ENCODE peak calls at places on chromosomes 7 and 10, in five cellular contexts. U is gastrocnemius medialis, A is lung, G is heart right ventricle, Q is colonic mucosa. Z is an unnamed sample. For H3K4me1, the result is how much of the 10 kb centered on the place peaks cover.

GRCh38 chr7:135653285-135654080 is 8.8 kb upstream of the STMP1 start:
- DNase-seq in U (no peak), A (no peak), Q (no peak), G (no peak), Z (no peak)

GRCh38 chr10:92691591-92692084 is 1.9 kb downstream of the HHEX start:
- DNase-seq in A (peak), Q (peak), U (peak), G (peak), Z (no peak)

GRCh38 chr10:116097239-116097751 is 175.7 kb downstream of the GFRA1 start:
- DNase-seq in Q (no peak), U (no peak), A (no peak), G (no peak), Z (no peak)

GRCh38 chr7:142939226-142939910 is at the start of gene LLCFC1:
- DNase-seq in U (no peak), G (no peak), Q (no peak), A (no peak), Z (no peak)

GRCh38 chr7:143362126-143362961 is at the start of gene FAM131B:
- DNase-seq in U (no peak), Q (no peak), G (no peak), A (no peak), Z (no peak)

GRCh38 chr7:142668495-142668894 is 80.8 kb upstream of the PRSS1 start:
- DNase-seq in U (no peak), Q (no peak), G (no peak), A (no peak), Z (no peak)

GRCh38 chr7:142301923-142302550 is 44.2 kb upstream of the PRSS58 start:
- DNase-seq in Q (no peak), A (no peak), G (no peak), U (no peak), Z (no peak)

GRCh38 chr7:35537067-35538023 is 157.6 kb downstream of the HERPUD2 start:
- DNase-seq in U (peak), Q (peak), A (peak), G (peak), Z (peak)

GRCh38 chr7:1193593-1194424 is 33.8 kb upstream of the ZFAND2A start:
- DNase-seq in U (no peak), G (peak), Q (peak), A (no peak), Z (peak)

GRCh38 chr10:124125305-124126116 is 32.1 kb upstream of the CHST15 start:
- DNase-seq in A (no peak), U (no peak), G (no peak), Q (no peak), Z (no peak)

GRCh38 chr10:36602374-36602773 is 523.0 kb upstream of the ANKRD30A start:
- DNase-seq in Q (no peak), G (no peak), A (no peak), U (no peak), Z (no peak)

GRCh38 chr10:79139124-79139835 is 70.5 kb downstream of the ZMIZ1 start:
- DNase-seq in A (peak), U (peak), Q (no peak), G (peak), Z (no peak)

GRCh38 chr7:157493017-157493416 is 156.2 kb downstream of the DNAJB6 start:
- DNase-seq in U (no peak), Q (no peak), G (no peak), A (no peak), Z (no peak)

GRCh38 chr10:75959209-75959608 is 527.8 kb downstream of the LRMDA start:
- DNase-seq in U (no peak), G (no peak), A (no peak), Q (no peak), Z (no peak)

GRCh38 chr10:110410329-110411046 is 87.2 kb upstream of the DUSP5 start:
- DNase-seq in A (peak), Q (peak), U (no peak), G (no peak), Z (no peak)

GRCh38 chr7:48274662-48275061 is 103.4 kb downstream of the ABCA13 start:
- DNase-seq in G (no peak), A (no peak), Q (no peak), U (no peak), Z (no peak)

GRCh38 chr7:149748223-149748874 is 25.0 kb downstream of the ZNF467 start:
- DNase-seq in A (no peak), U (no peak), G (no peak), Q (no peak), Z (no peak)

GRCh38 chr10:133279266-133279960 is 2.7 kb upstream of the ADAM8 start:
- DNase-seq in Q (no peak), G (no peak), A (no peak), U (no peak), Z (no peak)

GRCh38 chr10:14208231-14208630 is 122.5 kb downstream of the FRMD4A start:
- DNase-seq in A (no peak), Q (no peak), U (no peak), G (no peak), Z (no peak)

GRCh38 chr10:73759512-73760115 is 15.4 kb downstream of the SEC24C start:
- DNase-seq in G (no peak), Q (no peak), A (peak), U (no peak), Z (no peak)

GRCh38 chr10:67492317-67493019 is 203.5 kb downstream of the CTNNA3 start:
- DNase-seq in A (no peak), Q (no peak), G (no peak), U (no peak), Z (no peak)

GRCh38 chr7:52257890-52258289 is 777.5 kb upstream of the POM121L12 start:
- DNase-seq in G (peak), A (peak), U (no peak), Q (no peak), Z (no peak)

GRCh38 chr10:2831509-2831908 is 235.8 kb upstream of the PFKP start:
- DNase-seq in G (no peak), A (no peak), Q (no peak), U (no peak), Z (no peak)

GRCh38 chr7:2825595-2826227 is 18.4 kb downstream of the GNA12 start:
- DNase-seq in A (no peak), Q (no peak), U (no peak), G (no peak), Z (no peak)

GRCh38 chr7:100044719-100045118 is 4.9 kb upstream of the ZSCAN21 start:
- DNase-seq in Q (peak), G (no peak), A (no peak), U (no peak), Z (no peak)

GRCh38 chr10:110208614-110209398 is 1.4 kb downstream of the MXI1 start:
- DNase-seq in A (no peak), U (no peak), Q (peak), G (peak), Z (peak)

GRCh38 chr7:151013728-151014497 is 10.4 kb downstream of the ATG9B start:
- DNase-seq in A (no peak), Q (peak), U (no peak), G (peak), Z (peak)

GRCh38 chr10:31701546-31701945 is 227.1 kb downstream of the ARHGAP12 start:
- DNase-seq in Q (no peak), A (no peak), G (no peak), U (no peak), Z (no peak)

GRCh38 chr10:44660271-44660670 is 250.9 kb upstream of the TMEM72 start:
- DNase-seq in A (no peak), Q (no peak), U (no peak), G (no peak), Z (no peak)

GRCh38 chr7:97015279-97015678 is 9.4 kb downstream of the DLX5 start:
- DNase-seq in Q (no peak), U (no peak), A (no peak), G (no peak), Z (no peak)

GRCh38 chr7:97013025-97013424 is 7.7 kb downstream of the DLX6 start:
- DNase-seq in U (no peak), A (no peak), G (no peak), Q (no peak), Z (no peak)

GRCh38 chr7:97013555-97013954 is 8.2 kb downstream of the DLX6 start:
- DNase-seq in G (no peak), Q (no peak), U (no peak), A (no peak), Z (no peak)

GRCh38 chr7:97012293-97013005 is 7.1 kb downstream of the DLX6 start:
- DNase-seq in A (no peak), Q (no peak), U (no peak), G (no peak), Z (no peak)

GRCh38 chr7:97014145-97014544 is 8.8 kb downstream of the DLX6 start:
- DNase-seq in G (no peak), Q (no peak), A (no peak), U (no peak), Z (no peak)
- TF ChIP-seq CTCF in G (no peak), Q (no peak), A (no peak), U (no peak), Z (peak)

GRCh38 chr7:133484135-133484534 is 231.3 kb downstream of the EXOC4 start:
- DNase-seq in U (no peak), A (no peak), G (no peak), Q (no peak), Z (no peak)
- H3K4me3 ChIP-seq in U (no peak), A (no peak), G (no peak), Q (no peak), Z (no peak)

GRCh38 chr10:125694874-125695273 is 11.9 kb upstream of the TEX36 start:
- DNase-seq in G (no peak), U (no peak), Q (no peak), A (no peak), Z (no peak)
- H3K4me1 ChIP-seq in G (under half), U (under half), Q (under half), A (under half), Z (under half)

GRCh38 chr7:24477376-24477775 is 95.9 kb upstream of the PALS2 start:
- DNase-seq in Q (no peak), A (no peak), G (no peak), U (no peak), Z (no peak)
- TF ChIP-seq CTCF in Q (no peak), A (no peak), G (no peak), U (no peak), Z (no peak)

GRCh38 chr10:70458329-70459060 is 17.0 kb upstream of the NODAL start:
- DNase-seq in U (peak), Q (peak), A (peak), G (peak), Z (peak)

GRCh38 chr10:70455213-70455630 is 13.7 kb upstream of the NODAL start:
- DNase-seq in Q (no peak), U (no peak), A (no peak), G (no peak), Z (no peak)

GRCh38 chr10:70457759-70458305 is 16.4 kb upstream of the NODAL start:
- DNase-seq in A (no peak), U (no peak), Q (no peak), G (no peak), Z (no peak)

GRCh38 chr10:70459061-70459770 is 17.7 kb upstream of the NODAL start:
- DNase-seq in U (no peak), G (peak), Q (no peak), A (no peak), Z (no peak)

DNA sequence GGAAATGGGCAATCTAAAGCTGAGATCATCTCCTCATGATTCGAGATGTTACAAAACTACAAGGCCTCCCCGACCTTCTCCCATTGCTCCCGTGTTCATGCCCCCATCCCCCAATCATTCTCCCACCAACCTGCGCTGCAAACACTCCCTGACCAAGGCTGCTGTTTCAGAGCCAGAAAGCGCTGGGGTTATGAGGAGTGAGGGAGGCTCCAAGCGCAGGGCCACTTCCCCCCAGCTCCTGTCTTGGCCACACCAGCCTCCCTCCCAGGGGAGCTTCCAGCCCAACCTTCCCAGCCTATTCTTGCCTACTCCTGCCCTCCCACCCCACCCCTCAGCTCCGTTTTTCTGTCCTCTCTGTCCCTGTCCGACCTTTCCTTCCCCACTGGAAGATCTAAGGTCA is 14.7 kb upstream of the NODAL start:
- DNase-seq in Q (no peak), U (no peak), G (no peak), A (no peak), Z (no peak)
- H3K4me3 ChIP-seq in Q (no peak), U (no peak), G (no peak), A (no peak), Z (no peak)

DNA sequence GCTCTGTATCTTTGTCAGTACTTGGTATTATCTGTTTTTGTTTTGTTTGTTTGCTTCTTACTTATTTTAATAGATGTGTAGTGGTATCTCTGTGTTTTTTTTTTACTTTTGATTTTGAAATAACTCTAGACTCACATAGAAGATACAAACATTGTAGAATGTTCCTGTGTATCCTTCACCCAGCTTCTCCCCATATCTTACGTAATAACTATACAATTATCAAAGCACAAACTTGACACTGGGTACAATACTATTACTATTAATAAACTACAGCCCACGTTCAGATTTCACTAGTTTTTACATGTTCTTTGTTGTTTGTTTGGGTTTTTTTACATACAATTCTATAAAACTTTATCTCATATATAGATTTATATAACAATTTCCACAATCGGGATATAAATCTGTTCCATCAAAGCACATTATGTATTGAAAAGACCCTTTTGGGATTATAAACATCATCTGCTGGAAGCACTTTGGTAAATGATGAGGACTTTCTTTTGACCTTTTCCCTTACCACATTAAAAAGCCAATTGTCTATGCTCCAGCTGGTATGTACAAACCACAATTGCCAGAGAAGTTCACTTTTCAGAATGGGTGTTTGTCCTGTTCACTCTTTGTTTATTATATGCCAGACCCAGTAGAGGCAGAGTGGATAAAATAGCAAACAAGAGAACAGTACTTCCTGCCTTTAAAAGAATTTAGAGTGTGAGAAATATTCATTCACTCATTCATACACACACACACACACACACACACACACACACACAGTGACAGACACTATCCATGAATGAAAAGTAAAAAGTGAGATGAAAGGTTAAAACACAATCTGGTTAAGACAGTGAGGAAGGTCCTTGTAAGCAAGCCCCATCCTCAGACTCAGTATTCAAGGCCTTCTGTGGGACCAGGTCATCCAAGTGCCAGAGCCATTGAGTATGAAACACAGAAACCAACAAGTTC is 113.0 kb downstream of the SGMS1 start:
- DNase-seq in A (no peak), G (no peak), Q (no peak), U (no peak), Z (no peak)
- H3K4me1 ChIP-seq in A (under half), G (under half), Q (under half), U (under half), Z (under half)

GRCh38 chr7:7521259-7521658 is 14.4 kb downstream of the COL28A1 start:
- DNase-seq in A (no peak), U (no peak), G (no peak), Q (no peak), Z (no peak)
- TF ChIP-seq CTCF in A (no peak), U (no peak), G (no peak), Q (no peak), Z (no peak)

DNA sequence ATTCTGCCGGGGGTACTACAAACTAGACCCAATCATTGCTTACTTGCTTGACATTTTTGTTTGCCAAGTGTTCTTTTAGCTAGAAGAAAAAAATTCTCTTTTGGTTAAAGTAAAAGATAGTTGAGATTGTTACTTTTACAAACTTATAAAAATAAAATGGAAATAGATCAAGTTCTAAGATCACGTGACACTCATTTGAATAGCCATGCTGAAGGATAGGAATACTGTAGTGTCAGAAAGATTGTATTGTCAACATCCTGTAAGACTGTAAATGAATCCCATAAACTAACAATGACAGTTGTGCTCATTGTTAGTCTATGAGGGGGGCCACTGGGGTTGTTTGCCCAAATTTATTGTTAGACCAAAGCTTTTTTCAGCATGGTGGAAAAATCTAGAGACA is 10.5 kb downstream of the NRG3 start:
- DNase-seq in U (no peak), G (no peak), A (no peak), Q (no peak), Z (no peak)
- H3K4me3 ChIP-seq in U (no peak), G (no peak), A (no peak), Q (no peak), Z (no peak)

DNA sequence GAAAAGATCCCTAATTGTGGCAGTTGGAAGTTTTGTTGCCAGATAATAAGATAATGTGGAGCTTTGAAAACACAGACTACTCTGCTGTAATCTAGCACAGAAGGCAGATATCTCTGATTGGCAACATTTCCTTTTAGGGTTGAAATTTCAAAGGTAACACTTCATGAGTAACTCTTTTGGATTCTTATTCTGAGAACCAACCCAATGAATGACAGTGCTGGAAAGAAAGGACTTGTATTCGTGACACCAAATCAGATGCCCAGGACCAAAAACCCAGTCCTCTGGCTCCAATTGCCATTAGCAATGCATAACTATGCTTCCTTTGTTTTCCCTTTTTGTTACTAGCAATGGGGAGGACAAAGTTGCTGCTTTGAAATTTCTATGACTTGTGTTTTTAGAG is 41.0 kb upstream of the ELMO1 start:
- DNase-seq in G (no peak), A (no peak), Q (no peak), U (no peak), Z (no peak)
- H3K4me1 ChIP-seq in G (under half), A (under half), Q (under half), U (under half), Z (under half)

GRCh38 chr10:60362461-60362860 is 27.2 kb downstream of the ANK3 start:
- DNase-seq in U (no peak), Q (no peak), A (no peak), G (no peak), Z (no peak)

GRCh38 chr10:60367014-60367413 is 22.7 kb downstream of the ANK3 start:
- DNase-seq in G (no peak), U (no peak), Q (no peak), A (no peak), Z (no peak)

GRCh38 chr10:60359066-60359465 is 30.6 kb downstream of the ANK3 start:
- DNase-seq in U (no peak), Q (no peak), A (no peak), G (no peak), Z (no peak)

GRCh38 chr10:60367431-60367830 is 22.2 kb downstream of the ANK3 start:
- DNase-seq in G (no peak), Q (no peak), U (no peak), A (no peak), Z (no peak)

DNA sequence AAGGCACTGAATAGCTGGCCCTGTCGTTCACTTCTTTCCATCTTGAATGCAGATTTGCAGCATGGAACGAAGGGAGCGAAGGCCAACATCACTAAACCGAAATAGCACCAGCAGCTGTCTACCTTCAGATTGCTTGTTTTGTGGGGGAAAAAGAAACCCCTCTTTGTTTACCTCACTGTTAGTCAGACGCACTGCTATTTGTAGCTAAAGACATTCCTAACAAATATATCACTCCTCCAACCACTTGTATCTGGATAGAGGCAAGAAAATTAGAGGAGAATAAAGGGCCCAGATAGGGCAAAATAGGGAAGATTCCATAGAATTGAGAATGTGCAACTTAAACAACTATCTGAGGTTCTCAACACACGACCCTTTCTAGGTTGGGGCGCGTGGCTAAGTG is 26.5 kb downstream of the ANK3 start:
- DNase-seq in A (no peak), G (no peak), U (no peak), Q (no peak), Z (no peak)
- TF ChIP-seq CTCF in A (no peak), G (no peak), U (no peak), Q (no peak), Z (no peak)